ENCODE peak calls at places on chromosome 7, in five cellular contexts. A is activated naive CD4-positive, alpha-beta T cell; Q is neural crest cell; U is iPS-NIHi11; P is fibroblast of lung. W is an unnamed sample.

GRCh38 chr7:131843862-131844261 is 287.4 kb upstream of the PODXL start:
- DNase-seq in Q (no peak), A (no peak), U (no peak), P (peak), W (no peak)

GRCh38 chr7:149278396-149278795 is 16.4 kb downstream of the ZNF783 start:
- DNase-seq in A (no peak), Q (no peak), P (no peak), U (no peak), W (no peak)

GRCh38 chr7:55405856-55406541 is 40.9 kb downstream of the LANCL2 start:
- DNase-seq in A (no peak), P (no peak), Q (no peak), U (no peak), W (no peak)

GRCh38 chr7:29900745-29901144 is 88.9 kb downstream of the SCRN1 start:
- DNase-seq in Q (no peak), U (no peak), P (no peak), A (no peak), W (no peak)

GRCh38 chr7:135281363-135281949 is 47.8 kb downstream of the STRA8 start:
- DNase-seq in U (peak), A (peak), Q (peak), P (peak), W (peak)

GRCh38 chr7:117014099-117014656 is 60.9 kb downstream of the ST7 start:
- DNase-seq in A (no peak), P (no peak), U (no peak), Q (no peak), W (no peak)

GRCh38 chr7:101186839-101187448 is 6.9 kb upstream of the NAT16 start:
- DNase-seq in U (no peak), A (no peak), P (no peak), Q (no peak), W (no peak)

GRCh38 chr7:50562126-50562525 is 3.1 kb downstream of the DDC start:
- DNase-seq in P (no peak), U (no peak), A (no peak), Q (no peak), W (no peak)

GRCh38 chr7:34463830-34464229 is 194.2 kb upstream of the NPSR1 start:
- DNase-seq in P (no peak), A (no peak), Q (no peak), U (no peak), W (no peak)

GRCh38 chr7:41148521-41148951 is 554.4 kb downstream of the INHBA start:
- DNase-seq in A (no peak), U (no peak), P (peak), Q (no peak), W (no peak)

GRCh38 chr7:36683695-36684357 is 40.5 kb downstream of the AOAH start:
- DNase-seq in A (no peak), Q (no peak), U (no peak), P (no peak), W (no peak)

GRCh38 chr7:134755422-134756022 is 23.9 kb upstream of the CALD1 start:
- DNase-seq in U (no peak), A (peak), P (peak), Q (peak), W (no peak)

W was measured in activated T-helper 1 cell treated with anti-CD3 and anti-CD28 coated beads, Interleukin-2, amount 50 U/mL, for 16 hours.